ENCODE peak calls at places on chromosomes 5 and 9, in nine cellular contexts. P, G, U, J, H, K, L, V and B are unnamed samples.

GRCh38 chr9:35696520-35697215 is 6.9 kb upstream of the TPM2 start:
- DNase-seq in K (no peak), P (peak), L (peak), G (peak), H (peak), J (no peak), U (peak), V (peak), B (no peak)

GRCh38 chr5:173495225-173495904 is 121.1 kb downstream of the BOD1 start:
- DNase-seq in G (no peak), L (no peak), J (no peak), K (no peak), V (no peak), P (no peak), U (no peak), H (no peak), B (no peak)

GRCh38 chr9:17531642-17532254 is 47.1 kb upstream of the SH3GL2 start:
- DNase-seq in V (peak), P (no peak), K (peak), G (peak), U (peak), H (no peak), L (peak), J (no peak), B (no peak)

GRCh38 chr9:127828262-127829031 is 25.8 kb downstream of the FPGS start:
- DNase-seq in K (no peak), J (no peak), L (no peak), U (peak), H (no peak), G (peak), V (no peak), P (peak), B (peak)

GRCh38 chr9:91119679-91120078 is 242.0 kb downstream of the AUH start:
- DNase-seq in J (no peak), K (peak), H (no peak), G (no peak), L (peak), P (no peak), V (no peak), U (no peak), B (no peak)

GRCh38 chr5:152676177-152676576 is 271.1 kb upstream of the NMUR2 start:
- DNase-seq in P (no peak), V (no peak), U (no peak), G (no peak), K (no peak), L (no peak), J (no peak), H (no peak), B (no peak)

GRCh38 chr5:128403350-128403749 is 134.7 kb downstream of the FBN2 start:
- DNase-seq in U (no peak), J (no peak), G (no peak), V (no peak), K (no peak), L (no peak), H (no peak), P (no peak), B (no peak)

GRCh38 chr5:113213551-113213971 is 221.2 kb downstream of the TSSK1B start:
- DNase-seq in J (no peak), U (no peak), P (no peak), V (no peak), L (no peak), K (no peak), G (no peak), H (no peak), B (no peak)

GRCh38 chr5:172641359-172642045 is 439 bp downstream of the NEURL1B start:
- DNase-seq in L (no peak), V (peak), P (peak), K (no peak), J (no peak), H (no peak), U (peak), G (no peak), B (no peak)

GRCh38 chr5:76290321-76290757 is 112.7 kb upstream of the IQGAP2 start:
- DNase-seq in K (no peak), G (peak), V (no peak), P (no peak), H (no peak), L (no peak), J (no peak), U (no peak), B (peak)

GRCh38 chr5:136810198-136810823 is 445.0 kb upstream of the TRPC7 start:
- DNase-seq in H (no peak), V (no peak), P (no peak), U (no peak), G (no peak), J (no peak), K (peak), L (peak), B (no peak)

GRCh38 chr5:55986931-55987330 is 7.8 kb downstream of the IL6ST start:
- DNase-seq in K (no peak), H (no peak), G (peak), V (no peak), J (no peak), P (no peak), U (no peak), L (no peak), B (no peak)

GRCh38 chr5:109983135-109983534 is 293.4 kb downstream of the MAN2A1 start:
- DNase-seq in J (no peak), G (no peak), H (no peak), K (no peak), P (no peak), U (no peak), L (no peak), V (no peak), B (no peak)

GRCh38 chr5:1364211-1364610 is 19.3 kb upstream of the CLPTM1L start:
- DNase-seq in P (no peak), U (no peak), K (no peak), L (no peak), G (no peak), H (no peak), V (no peak), J (no peak), B (no peak)

GRCh38 chr5:39256472-39256871 is 37.1 kb upstream of the FYB1 start:
- DNase-seq in K (peak), L (peak), P (no peak), J (no peak), G (peak), V (no peak), U (peak), H (no peak), B (no peak)

GRCh38 chr5:175363300-175363699 is 80.7 kb downstream of the DRD1 start:
- DNase-seq in K (no peak), J (no peak), H (no peak), G (no peak), V (no peak), L (no peak), U (no peak), P (no peak), B (no peak)

GRCh38 chr9:126275386-126276001 is 51.1 kb upstream of the MVB12B start:
- DNase-seq in U (no peak), L (no peak), G (no peak), K (no peak), J (no peak), H (no peak), P (no peak), V (no peak), B (no peak)

GRCh38 chr9:87725356-87725899 is 491 bp upstream of the CTSL start:
- DNase-seq in P (no peak), H (no peak), J (no peak), V (no peak), U (peak), L (no peak), G (no peak), K (no peak), B (no peak)

GRCh38 chr9:38662763-38663593 is 42.6 kb upstream of the ANKRD18A start:
- DNase-seq in G (no peak), V (no peak), K (no peak), J (no peak), H (no peak), U (peak), L (peak), P (no peak), B (no peak)

GRCh38 chr9:77879344-77880089 is 152.1 kb downstream of the GNAQ start:
- DNase-seq in U (peak), V (no peak), P (no peak), J (no peak), K (no peak), L (peak), H (no peak), G (peak), B (no peak)

GRCh38 chr9:89753472-89754055 is 148.8 kb downstream of the GADD45G start:
- DNase-seq in V (no peak), G (no peak), J (no peak), P (no peak), L (no peak), U (no peak), K (no peak), H (no peak), B (no peak)

GRCh38 chr5:177350776-177351391 is 584 bp downstream of the LMAN2 start:
- DNase-seq in H (no peak), J (no peak), V (no peak), P (no peak), L (no peak), K (no peak), G (no peak), U (no peak), B (no peak)

GRCh38 chr9:29199975-29200374 is 1626.7 kb upstream of the C9orf72 start:
- DNase-seq in P (no peak), H (no peak), V (no peak), K (no peak), L (no peak), U (no peak), J (no peak), G (no peak), B (no peak)

GRCh38 chr9:33943389-33943788 is 105.3 kb downstream of the UBAP2 start:
- DNase-seq in P (no peak), U (no peak), V (no peak), H (no peak), K (no peak), L (no peak), J (no peak), G (no peak), B (no peak)

GRCh38 chr9:8394341-8394740 is 594.8 kb upstream of the DMAC1 start:
- DNase-seq in H (no peak), U (no peak), P (no peak), J (no peak), V (no peak), L (no peak), G (no peak), K (no peak), B (no peak)

GRCh38 chr9:107260437-107261081 is 22.5 kb upstream of the RAD23B start:
- DNase-seq in P (no peak), H (no peak), V (no peak), U (no peak), J (no peak), K (no peak), G (no peak), L (no peak), B (no peak)

GRCh38 chr5:149433524-149434131 is 54.5 kb upstream of the IL17B start:
- DNase-seq in K (no peak), J (no peak), U (no peak), P (no peak), V (no peak), H (no peak), L (no peak), G (no peak), B (no peak)